ENCODE peak calls at places on chromosomes 12 and 14, in eight cellular contexts. One of them, this sample, is unnamed.

GRCh38 chr14:51095854-51096823 is 1.2 kb upstream of the TRIM9 start:
- DNase-seq in NCI-H510A: no peak
- DNase-seq in stomach: no peak
- DNase-seq in astrocyte of the cerebellum: no peak
- DNase-seq in T-helper 9 cell: no peak
- DNase-seq in AG08396: peak; percentile 45
- DNase-seq in prostate gland: no peak
- DNase-seq in ecto neural progenitor cell: no peak
- DNase-seq in this sample: no peak

GRCh38 chr12:92506460-92506859 is 196.3 kb upstream of the PLEKHG7 start:
- DNase-seq in T-helper 9 cell: no peak
- DNase-seq in astrocyte of the cerebellum: no peak
- DNase-seq in NCI-H510A: no peak
- DNase-seq in stomach: no peak
- DNase-seq in AG08396: no peak
- DNase-seq in ecto neural progenitor cell: no peak
- DNase-seq in prostate gland: no peak
- DNase-seq in this sample: no peak

GRCh38 chr12:59710964-59711363 is 115.1 kb downstream of the SLC16A7 start:
- DNase-seq in astrocyte of the cerebellum: no peak
- DNase-seq in stomach: no peak
- DNase-seq in prostate gland: no peak
- DNase-seq in AG08396: no peak
- DNase-seq in NCI-H510A: no peak
- DNase-seq in ecto neural progenitor cell: no peak
- DNase-seq in T-helper 9 cell: no peak
- DNase-seq in this sample: no peak

GRCh38 chr14:90853116-90853515 is 36.9 kb upstream of the TTC7B start:
- DNase-seq in stomach: no peak
- DNase-seq in T-helper 9 cell: no peak
- DNase-seq in ecto neural progenitor cell: no peak
- DNase-seq in astrocyte of the cerebellum: no peak
- DNase-seq in prostate gland: no peak
- DNase-seq in AG08396: no peak
- DNase-seq in NCI-H510A: no peak
- DNase-seq in this sample: no peak

GRCh38 chr14:88933203-88933602 is 108.8 kb downstream of the TTC8 start:
- DNase-seq in stomach: no peak
- DNase-seq in T-helper 9 cell: no peak
- DNase-seq in prostate gland: no peak
- DNase-seq in astrocyte of the cerebellum: no peak
- DNase-seq in ecto neural progenitor cell: no peak
- DNase-seq in AG08396: no peak
- DNase-seq in NCI-H510A: no peak
- DNase-seq in this sample: no peak

GRCh38 chr12:56216461-56216860 is 5.3 kb downstream of the RNF41 start:
- DNase-seq in prostate gland: peak; percentile 49
- DNase-seq in T-helper 9 cell: no peak
- DNase-seq in astrocyte of the cerebellum: no peak
- DNase-seq in NCI-H510A: no peak
- DNase-seq in AG08396: no peak
- DNase-seq in stomach: no peak
- DNase-seq in ecto neural progenitor cell: no peak
- DNase-seq in this sample: no peak

GRCh38 chr14:105058521-105059034 is 6.7 kb downstream of the GPR132 start:
- DNase-seq in T-helper 9 cell: no peak
- DNase-seq in ecto neural progenitor cell: no peak
- DNase-seq in stomach: no peak
- DNase-seq in prostate gland: no peak
- DNase-seq in AG08396: no peak
- DNase-seq in NCI-H510A: no peak
- DNase-seq in astrocyte of the cerebellum: no peak
- DNase-seq in this sample: no peak

GRCh38 chr12:121388421-121388981 is 11.4 kb upstream of the RNF34 start:
- DNase-seq in T-helper 9 cell: no peak
- DNase-seq in astrocyte of the cerebellum: no peak
- DNase-seq in AG08396: peak; percentile 62
- DNase-seq in prostate gland: no peak
- DNase-seq in ecto neural progenitor cell: no peak
- DNase-seq in NCI-H510A: no peak
- DNase-seq in stomach: no peak
- DNase-seq in this sample: no peak

GRCh38 chr12:288687-289086 is 26.1 kb upstream of the SLC6A13 start:
- DNase-seq in astrocyte of the cerebellum: peak; percentile 64
- DNase-seq in ecto neural progenitor cell: no peak
- DNase-seq in NCI-H510A: no peak
- DNase-seq in stomach: peak; percentile 55
- DNase-seq in AG08396: peak; percentile 9
- DNase-seq in prostate gland: no peak
- DNase-seq in T-helper 9 cell: no peak
- DNase-seq in this sample: no peak

GRCh38 chr14:104169765-104170113 is 31.4 kb downstream of the KIF26A start:
- DNase-seq in astrocyte of the cerebellum: no peak
- DNase-seq in T-helper 9 cell: no peak
- DNase-seq in ecto neural progenitor cell: no peak
- DNase-seq in stomach: no peak
- DNase-seq in NCI-H510A: no peak
- DNase-seq in AG08396: no peak
- DNase-seq in prostate gland: no peak
- DNase-seq in this sample: no peak

GRCh38 chr14:104894331-104895206 is 29.5 kb downstream of the CEP170B start:
- DNase-seq in ecto neural progenitor cell: peak; percentile 35
- DNase-seq in AG08396: no peak
- DNase-seq in prostate gland: no peak
- DNase-seq in T-helper 9 cell: no peak
- DNase-seq in NCI-H510A: no peak
- DNase-seq in astrocyte of the cerebellum: no peak
- DNase-seq in stomach: peak; percentile 24
- DNase-seq in this sample: no peak

GRCh38 chr14:58298477-58298879 is at the start of gene ARID4A:
- DNase-seq in ecto neural progenitor cell: peak; percentile 92
- DNase-seq in NCI-H510A: no peak
- DNase-seq in prostate gland: no peak
- DNase-seq in T-helper 9 cell: peak; percentile 72
- DNase-seq in AG08396: no peak
- DNase-seq in stomach: peak; percentile 87
- DNase-seq in astrocyte of the cerebellum: no peak
- DNase-seq in this sample: no peak

GRCh38 chr12:116319851-116320621 is 42.5 kb upstream of the MED13L start:
- DNase-seq in astrocyte of the cerebellum: peak; percentile 92
- DNase-seq in stomach: no peak
- DNase-seq in AG08396: peak; percentile 81
- DNase-seq in T-helper 9 cell: no peak
- DNase-seq in prostate gland: peak; percentile 70
- DNase-seq in NCI-H510A: no peak
- DNase-seq in ecto neural progenitor cell: no peak
- DNase-seq in this sample: no peak

GRCh38 chr14:86990396-86990795 is 1002.6 kb downstream of the GALC start:
- DNase-seq in prostate gland: no peak
- DNase-seq in astrocyte of the cerebellum: no peak
- DNase-seq in AG08396: no peak
- DNase-seq in ecto neural progenitor cell: no peak
- DNase-seq in T-helper 9 cell: no peak
- DNase-seq in stomach: no peak
- DNase-seq in NCI-H510A: no peak
- DNase-seq in this sample: no peak

GRCh38 chr12:70449074-70449757 is 83.1 kb downstream of the KCNMB4 start:
- DNase-seq in astrocyte of the cerebellum: no peak
- DNase-seq in ecto neural progenitor cell: no peak
- DNase-seq in stomach: no peak
- DNase-seq in T-helper 9 cell: no peak
- DNase-seq in NCI-H510A: no peak
- DNase-seq in prostate gland: no peak
- DNase-seq in AG08396: no peak
- DNase-seq in this sample: no peak

GRCh38 chr12:121802485-121802842 is 1.3 kb upstream of the SETD1B start:
- DNase-seq in stomach: no peak
- DNase-seq in astrocyte of the cerebellum: no peak
- DNase-seq in prostate gland: no peak
- DNase-seq in T-helper 9 cell: no peak
- DNase-seq in AG08396: no peak
- DNase-seq in ecto neural progenitor cell: no peak
- DNase-seq in NCI-H510A: no peak
- DNase-seq in this sample: no peak

GRCh38 chr14:62691613-62692489 is 353.4 kb downstream of the KCNH5 start:
- DNase-seq in T-helper 9 cell: no peak
- DNase-seq in astrocyte of the cerebellum: peak; percentile 87
- DNase-seq in AG08396: peak; percentile 26
- DNase-seq in prostate gland: peak; percentile 86
- DNase-seq in stomach: peak; percentile 60
- DNase-seq in NCI-H510A: peak; percentile 67
- DNase-seq in ecto neural progenitor cell: no peak
- DNase-seq in this sample: peak; percentile 42

GRCh38 chr12:119603767-119604166 is 10.2 kb downstream of the TMEM233 start:
- DNase-seq in prostate gland: no peak
- DNase-seq in ecto neural progenitor cell: peak; percentile 25
- DNase-seq in AG08396: no peak
- DNase-seq in astrocyte of the cerebellum: no peak
- DNase-seq in T-helper 9 cell: no peak
- DNase-seq in stomach: no peak
- DNase-seq in NCI-H510A: no peak
- DNase-seq in this sample: no peak

GRCh38 chr12:11651377-11651776 is 1.9 kb downstream of the ETV6 start:
- DNase-seq in NCI-H510A: no peak
- DNase-seq in prostate gland: no peak
- DNase-seq in astrocyte of the cerebellum: no peak
- DNase-seq in T-helper 9 cell: no peak
- DNase-seq in ecto neural progenitor cell: no peak
- DNase-seq in AG08396: no peak
- DNase-seq in stomach: no peak
- DNase-seq in this sample: no peak

GRCh38 chr14:22112004-22112403 is 438.4 kb upstream of the OR4E1 start:
- DNase-seq in prostate gland: no peak
- DNase-seq in stomach: no peak
- DNase-seq in astrocyte of the cerebellum: no peak
- DNase-seq in ecto neural progenitor cell: no peak
- DNase-seq in T-helper 9 cell: peak; percentile 41
- DNase-seq in NCI-H510A: no peak
- DNase-seq in AG08396: peak; percentile 12
- DNase-seq in this sample: no peak

GRCh38 chr12:11877102-11877826 is 193.5 kb upstream of the BCL2L14 start:
- DNase-seq in ecto neural progenitor cell: no peak
- DNase-seq in stomach: no peak
- DNase-seq in NCI-H510A: no peak
- DNase-seq in prostate gland: no peak
- DNase-seq in AG08396: no peak
- DNase-seq in astrocyte of the cerebellum: no peak
- DNase-seq in T-helper 9 cell: no peak
- DNase-seq in this sample: no peak

GRCh38 chr12:46722737-46723136 is 103.1 kb downstream of the SLC38A4 start:
- DNase-seq in stomach: no peak
- DNase-seq in NCI-H510A: no peak
- DNase-seq in prostate gland: no peak
- DNase-seq in AG08396: peak; percentile 29
- DNase-seq in ecto neural progenitor cell: no peak
- DNase-seq in T-helper 9 cell: no peak
- DNase-seq in astrocyte of the cerebellum: no peak
- DNase-seq in this sample: no peak

GRCh38 chr14:80714489-80714888 is 227.0 kb downstream of the CEP128 start:
- DNase-seq in prostate gland: no peak
- DNase-seq in NCI-H510A: no peak
- DNase-seq in stomach: no peak
- DNase-seq in astrocyte of the cerebellum: no peak
- DNase-seq in ecto neural progenitor cell: no peak
- DNase-seq in T-helper 9 cell: no peak
- DNase-seq in AG08396: no peak
- DNase-seq in this sample: no peak

GRCh38 chr12:12201274-12201758 is 65.5 kb downstream of the LRP6 start:
- DNase-seq in T-helper 9 cell: no peak
- DNase-seq in AG08396: no peak
- DNase-seq in ecto neural progenitor cell: no peak
- DNase-seq in prostate gland: no peak
- DNase-seq in stomach: no peak
- DNase-seq in astrocyte of the cerebellum: no peak
- DNase-seq in NCI-H510A: no peak
- DNase-seq in this sample: no peak

GRCh38 chr12:76637807-76638206 is 78.2 kb upstream of the OSBPL8 start:
- DNase-seq in prostate gland: no peak
- DNase-seq in AG08396: peak; percentile 22
- DNase-seq in T-helper 9 cell: no peak
- DNase-seq in NCI-H510A: no peak
- DNase-seq in astrocyte of the cerebellum: no peak
- DNase-seq in ecto neural progenitor cell: no peak
- DNase-seq in stomach: no peak
- DNase-seq in this sample: no peak

GRCh38 chr12:41188058-41188840 is at the start of gene PDZRN4:
- DNase-seq in AG08396: peak; percentile 8
- DNase-seq in prostate gland: no peak
- DNase-seq in astrocyte of the cerebellum: no peak
- DNase-seq in NCI-H510A: no peak
- DNase-seq in stomach: no peak
- DNase-seq in T-helper 9 cell: no peak
- DNase-seq in ecto neural progenitor cell: peak; percentile 79
- DNase-seq in this sample: no peak

GRCh38 chr12:94326727-94327126 is 132.9 kb downstream of the CEP83 start:
- DNase-seq in ecto neural progenitor cell: no peak
- DNase-seq in stomach: no peak
- DNase-seq in NCI-H510A: no peak
- DNase-seq in AG08396: peak; percentile 5
- DNase-seq in T-helper 9 cell: no peak
- DNase-seq in astrocyte of the cerebellum: peak; percentile 79
- DNase-seq in prostate gland: no peak
- DNase-seq in this sample: no peak

GRCh38 chr12:104353012-104353981 is 49.8 kb downstream of the EID3 start:
- DNase-seq in NCI-H510A: no peak
- DNase-seq in astrocyte of the cerebellum: no peak
- DNase-seq in ecto neural progenitor cell: peak; percentile 24
- DNase-seq in stomach: no peak
- DNase-seq in AG08396: no peak
- DNase-seq in prostate gland: no peak
- DNase-seq in T-helper 9 cell: no peak
- DNase-seq in this sample: no peak

GRCh38 chr14:79254069-79254775 is 957.1 kb downstream of the DIO2 start:
- DNase-seq in prostate gland: no peak
- DNase-seq in ecto neural progenitor cell: no peak
- DNase-seq in T-helper 9 cell: no peak
- DNase-seq in astrocyte of the cerebellum: peak; percentile 4
- DNase-seq in AG08396: peak; percentile 41
- DNase-seq in stomach: no peak
- DNase-seq in NCI-H510A: no peak
- DNase-seq in this sample: no peak

GRCh38 chr12:110848524-110848923 is 1.7 kb downstream of the CCDC63 start:
- DNase-seq in AG08396: no peak
- DNase-seq in ecto neural progenitor cell: no peak
- DNase-seq in NCI-H510A: no peak
- DNase-seq in stomach: no peak
- DNase-seq in T-helper 9 cell: no peak
- DNase-seq in astrocyte of the cerebellum: no peak
- DNase-seq in prostate gland: no peak
- DNase-seq in this sample: no peak

GRCh38 chr14:94575730-94576585 is 5.3 kb upstream of the SERPINA5 start:
- DNase-seq in AG08396: no peak
- DNase-seq in stomach: peak; percentile 46
- DNase-seq in ecto neural progenitor cell: no peak
- DNase-seq in prostate gland: no peak
- DNase-seq in T-helper 9 cell: no peak
- DNase-seq in astrocyte of the cerebellum: peak; percentile 80
- DNase-seq in NCI-H510A: no peak
- DNase-seq in this sample: no peak

GRCh38 chr12:21642707-21643389 is 14.8 kb downstream of the LDHB start:
- DNase-seq in prostate gland: no peak
- DNase-seq in T-helper 9 cell: no peak
- DNase-seq in AG08396: no peak
- DNase-seq in NCI-H510A: no peak
- DNase-seq in astrocyte of the cerebellum: no peak
- DNase-seq in ecto neural progenitor cell: no peak
- DNase-seq in stomach: no peak
- DNase-seq in this sample: no peak

GRCh38 chr14:69280746-69281291 is 20.9 kb downstream of the GALNT16 start:
- DNase-seq in prostate gland: no peak
- DNase-seq in ecto neural progenitor cell: no peak
- DNase-seq in astrocyte of the cerebellum: no peak
- DNase-seq in T-helper 9 cell: no peak
- DNase-seq in stomach: no peak
- DNase-seq in AG08396: no peak
- DNase-seq in NCI-H510A: no peak
- DNase-seq in this sample: no peak

GRCh38 chr14:104560586-104560945 is 19.0 kb upstream of the C14orf180 start:
- DNase-seq in AG08396: no peak
- DNase-seq in stomach: no peak
- DNase-seq in ecto neural progenitor cell: no peak
- DNase-seq in prostate gland: no peak
- DNase-seq in NCI-H510A: no peak
- DNase-seq in T-helper 9 cell: no peak
- DNase-seq in astrocyte of the cerebellum: no peak
- DNase-seq in this sample: no peak